ENCODE peak calls at places on chromosomes 16 and 17, in eight cellular contexts. E, I, X, K, S, R, O and C are unnamed samples.

GRCh38 chr16:85390511-85391174 is 222.5 kb upstream of the GSE1 start:
- DNase-seq in S (peak; percentile 89), K (no peak), E (peak; percentile 73), X (peak; percentile 80), R (peak; percentile 97), O (peak; percentile 42), I (peak; percentile 66), C (peak; percentile 41)

GRCh38 chr16:87117936-87118335 is 199.3 kb downstream of the C16orf95 start:
- DNase-seq in S (no peak), K (no peak), R (no peak), X (no peak), O (no peak), E (no peak), I (no peak), C (no peak)

GRCh38 chr16:48353565-48354163 is 31.5 kb downstream of the SIAH1 start:
- DNase-seq in X (no peak), K (no peak), I (peak; percentile 62), R (peak; percentile 77), O (peak; percentile 63), S (peak; percentile 66), E (no peak), C (peak; percentile 67)

GRCh38 chr16:77060614-77061013 is 130.4 kb upstream of the MON1B start:
- DNase-seq in O (no peak), I (no peak), E (no peak), X (no peak), K (no peak), S (no peak), R (no peak), C (no peak)

GRCh38 chr16:74842413-74842812 is 67.8 kb upstream of the FA2H start:
- DNase-seq in R (peak; percentile 36), S (no peak), E (no peak), O (no peak), I (no peak), X (no peak), K (no peak), C (no peak)

GRCh38 chr17:50048146-50048720 is 7.7 kb upstream of the ITGA3 start:
- DNase-seq in X (no peak), E (peak; percentile 7), S (no peak), I (no peak), O (no peak), R (no peak), K (no peak), C (no peak)

GRCh38 chr16:10576390-10577304 is 3.8 kb downstream of the EMP2 start:
- DNase-seq in S (no peak), E (no peak), K (no peak), O (no peak), X (no peak), I (no peak), R (no peak), C (no peak)

GRCh38 chr17:76280650-76281049 is 15.5 kb downstream of the UBALD2 start:
- DNase-seq in S (no peak), K (no peak), O (no peak), I (no peak), R (no peak), X (no peak), E (no peak), C (no peak)

GRCh38 chr17:22266231-22266630 is 573.9 kb downstream of the KCNJ18 start:
- DNase-seq in X (no peak), E (no peak), I (no peak), O (no peak), S (no peak), K (no peak), R (no peak), C (no peak)

GRCh38 chr16:31873556-31874353 is at the start of gene ZNF267:
- DNase-seq in S (peak; percentile 95), K (peak; percentile 73), I (peak; percentile 95), O (peak; percentile 88), E (peak; percentile 97), R (peak; percentile 98), X (peak; percentile 94), C (peak; percentile 98)

GRCh38 chr17:17415006-17415405 is 61.8 kb upstream of the MED9 start:
- DNase-seq in I (no peak), K (no peak), X (no peak), R (no peak), E (no peak), S (no peak), O (no peak), C (no peak)

GRCh38 chr16:9545500-9546437 is 454.3 kb downstream of the HAPSTR1 start:
- DNase-seq in R (no peak), E (no peak), S (no peak), K (no peak), O (no peak), I (no peak), X (no peak), C (no peak)

GRCh38 chr17:73304971-73305786 is 6.6 kb downstream of the CDC42EP4 start:
- DNase-seq in E (no peak), O (peak; percentile 63), X (no peak), S (peak; percentile 65), R (peak; percentile 80), I (peak; percentile 79), K (no peak), C (peak; percentile 48)

GRCh38 chr17:77163001-77163400 is 22.2 kb downstream of the SEC14L1 start:
- DNase-seq in S (peak; percentile 35), K (no peak), E (no peak), X (no peak), I (no peak), O (no peak), R (no peak), C (no peak)

GRCh38 chr16:1485847-1486496 is 2.8 kb downstream of the PTX4 start:
- DNase-seq in E (no peak), R (no peak), O (peak; percentile 19), S (no peak), K (no peak), I (no peak), X (no peak), C (no peak)

GRCh38 chr16:49856741-49857330 is 924 bp upstream of the ZNF423 start:
- DNase-seq in X (peak; percentile 69), E (peak; percentile 56), O (peak; percentile 85), I (peak; percentile 84), R (peak; percentile 79), S (peak; percentile 86), K (no peak), C (peak; percentile 78)

GRCh38 chr16:15757630-15758251 is 99.1 kb downstream of the MYH11 start:
- DNase-seq in E (no peak), O (peak; percentile 55), K (no peak), X (no peak), R (no peak), S (no peak), I (no peak), C (no peak)

GRCh38 chr17:77570565-77570898 is 388.0 kb upstream of the TNRC6C start:
- DNase-seq in R (no peak), K (no peak), X (no peak), O (no peak), E (no peak), I (no peak), S (no peak), C (no peak)

GRCh38 chr17:924711-925480 is 54.7 kb downstream of the NXN start:
- DNase-seq in E (no peak), K (no peak), I (no peak), S (no peak), X (no peak), R (no peak), O (no peak), C (no peak)
- H3K27ac ChIP-seq in E (no peak overlapping the region), K (peak overlapping the region; percentile 85), I (no peak overlapping the region), S (no peak overlapping the region), X (peak overlapping the region; percentile 87), R (no peak overlapping the region), O (no peak overlapping the region), C (no peak overlapping the region)

DNA sequence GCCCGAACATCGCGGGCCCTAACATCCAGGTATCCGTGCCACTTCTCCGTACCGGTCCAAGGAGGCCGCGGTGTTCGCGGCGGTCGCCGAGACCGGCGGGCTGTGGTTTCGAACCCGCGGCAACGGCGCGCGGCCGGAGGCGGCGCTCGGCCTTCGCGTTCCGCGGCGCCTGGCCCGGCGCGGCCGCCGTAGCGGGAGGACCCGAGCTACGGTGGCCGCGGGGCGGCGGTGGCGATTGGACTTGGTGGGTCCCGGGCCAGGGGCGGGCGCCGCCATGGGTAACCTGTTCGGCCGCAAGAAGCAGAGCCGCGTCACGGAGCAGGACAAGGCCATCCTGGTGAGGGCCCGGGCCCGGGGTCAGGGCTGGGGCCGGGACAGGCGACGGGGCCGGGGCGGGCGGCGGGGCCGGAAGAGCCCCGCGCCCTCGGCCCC is at the start of gene CHMP6:
- DNase-seq in I (peak; percentile 87), O (peak; percentile 85), E (peak; percentile 52), R (peak; percentile 77), K (no peak), X (no peak), S (peak; percentile 76), C (peak; percentile 78)
- TF ChIP-seq CTCF in I (no peak), O (peak; percentile 6), E (peak; percentile 72), R (peak; percentile 58), K (peak; percentile 11), X (peak; percentile 20), S (peak; percentile 35), C (peak; percentile 61)

DNA sequence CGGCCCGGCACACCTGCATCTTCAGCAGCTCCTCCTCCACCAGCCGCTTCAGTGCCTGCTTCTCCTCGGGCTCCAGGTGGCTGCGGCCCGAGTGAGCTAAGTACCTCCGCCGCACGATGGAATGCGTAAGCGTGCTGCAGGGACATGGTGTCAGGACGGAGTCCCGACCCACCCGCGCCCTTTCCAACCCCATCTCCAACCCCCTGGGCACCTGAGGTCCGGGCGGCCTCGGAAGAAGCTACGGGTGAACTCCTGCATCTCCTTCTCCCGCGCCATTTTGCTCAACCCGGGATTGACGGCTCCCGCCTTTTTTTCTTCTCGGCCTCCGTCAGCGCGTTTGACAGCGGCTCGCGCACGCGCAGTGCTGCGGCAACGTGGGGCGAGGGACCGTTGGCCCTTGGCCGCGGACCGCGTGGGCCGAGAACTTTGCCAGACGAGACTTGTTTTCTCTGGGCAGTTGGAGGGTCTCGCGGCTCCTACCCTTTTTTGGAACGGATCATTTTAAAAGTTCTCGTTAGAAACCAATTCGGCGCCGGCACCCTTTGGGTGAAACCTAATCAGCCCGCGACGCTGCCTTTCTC is at the start of gene HIRIP3:
- DNase-seq in R (peak; percentile 91), O (peak; percentile 88), E (peak; percentile 68), X (peak; percentile 85), K (peak; percentile 63), S (peak; percentile 91), I (peak; percentile 91), C (peak; percentile 91)
- TF ChIP-seq POLR2A in R (no peak), O (no peak), E (no peak), X (no peak), K (no peak), S (peak; percentile 14), I (no peak), C (peak; percentile 67)

DNA sequence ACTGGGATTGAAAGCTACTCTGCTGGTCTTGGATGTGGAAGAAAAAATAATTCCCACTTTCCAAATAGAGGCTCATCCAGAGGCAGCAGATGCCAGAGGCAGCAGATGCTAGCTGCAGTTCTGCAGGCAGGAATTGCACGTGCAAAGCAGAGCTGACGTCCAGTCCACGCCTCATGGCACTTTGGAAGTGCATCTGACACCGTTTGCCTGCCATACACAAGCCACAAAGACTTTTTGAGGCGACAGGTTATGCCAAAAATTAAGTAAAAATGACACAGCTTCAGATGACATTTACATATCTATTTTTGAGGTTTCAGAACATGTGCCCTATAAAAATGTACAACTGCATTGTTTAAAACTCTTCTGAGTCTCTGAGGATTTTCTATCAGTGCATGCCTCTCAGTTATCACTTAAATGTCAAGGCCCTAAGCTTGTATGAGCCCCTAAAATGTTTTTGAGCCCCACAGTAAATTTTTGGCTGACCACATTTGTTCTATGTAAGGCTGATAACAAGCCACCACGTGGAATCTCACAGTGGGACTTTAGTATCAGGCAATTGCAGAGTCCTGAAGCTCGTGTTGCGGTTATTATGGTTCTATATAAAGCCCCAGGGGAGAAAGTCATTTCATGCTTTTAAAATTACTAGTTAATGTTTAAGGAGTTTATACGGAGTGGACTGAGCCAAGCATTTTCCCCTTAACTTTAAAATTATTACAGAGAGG is 239.2 kb downstream of the PRKCA start:
- DNase-seq in X (no peak), I (no peak), E (no peak), K (no peak), O (no peak), R (no peak), S (no peak), C (no peak)
- H3K27ac ChIP-seq in X (no peak overlapping the region), I (no peak overlapping the region), E (peak overlapping the region; percentile 91), K (peak overlapping the region; percentile 47), O (no peak overlapping the region), R (no peak overlapping the region), S (peak overlapping the region; percentile 55), C (no peak overlapping the region)